ENCODE peak calls at places on chromosomes 3 and 15, in seven cellular contexts. Z is NT2/D1, T is iPS DF 6.9, O is adipocyte, B is astrocyte of the spinal cord, P is GM06990, M is colonic mucosa. G is an unnamed sample.

GRCh38 chr15:60363024-60363674 is 34.6 kb downstream of the ANXA2 start:
- DNase-seq in B (peak), P (no peak), M (no peak), Z (no peak), O (no peak), T (no peak), G (no peak)

GRCh38 chr3:11136871-11137626 is 17.2 kb upstream of the HRH1 start:
- DNase-seq in O (peak), B (peak), Z (no peak), P (no peak), T (no peak), M (no peak), G (peak)

GRCh38 chr3:130480736-130481135 is 36.2 kb upstream of the COL6A6 start:
- DNase-seq in T (peak), O (peak), B (peak), P (no peak), M (no peak), Z (peak), G (peak)

GRCh38 chr15:101675796-101676582 is 23.8 kb upstream of the TM2D3 start:
- DNase-seq in T (no peak), Z (no peak), P (peak), B (peak), M (no peak), O (peak), G (no peak)

GRCh38 chr3:108528459-108529231 is 18.2 kb upstream of the MYH15 start:
- DNase-seq in B (no peak), O (no peak), M (no peak), P (peak), T (no peak), Z (no peak), G (no peak)

GRCh38 chr3:82163907-82164520 is 402.6 kb upstream of the GBE1 start:
- DNase-seq in B (peak), P (no peak), T (no peak), M (no peak), Z (peak), O (peak), G (peak)

GRCh38 chr15:89907289-89907688 is 5.5 kb downstream of the ARPIN start:
- DNase-seq in P (no peak), M (no peak), O (no peak), Z (no peak), B (no peak), T (no peak), G (no peak)

GRCh38 chr3:134822065-134822464 is 27.0 kb downstream of the EPHB1 start:
- DNase-seq in O (no peak), Z (no peak), B (no peak), T (no peak), P (no peak), M (no peak), G (no peak)

GRCh38 chr3:89360155-89360554 is 252.7 kb downstream of the EPHA3 start:
- DNase-seq in M (no peak), P (no peak), B (peak), T (no peak), O (peak), Z (no peak), G (no peak)

GRCh38 chr3:42504334-42505202 is 2.1 kb downstream of the VIPR1 start:
- DNase-seq in T (no peak), M (peak), Z (no peak), B (no peak), O (no peak), P (no peak), G (no peak)

GRCh38 chr15:71931261-71931660 is 120.9 kb downstream of the NR2E3 start:
- DNase-seq in T (no peak), P (no peak), O (no peak), Z (no peak), B (no peak), M (no peak), G (no peak)

DNA sequence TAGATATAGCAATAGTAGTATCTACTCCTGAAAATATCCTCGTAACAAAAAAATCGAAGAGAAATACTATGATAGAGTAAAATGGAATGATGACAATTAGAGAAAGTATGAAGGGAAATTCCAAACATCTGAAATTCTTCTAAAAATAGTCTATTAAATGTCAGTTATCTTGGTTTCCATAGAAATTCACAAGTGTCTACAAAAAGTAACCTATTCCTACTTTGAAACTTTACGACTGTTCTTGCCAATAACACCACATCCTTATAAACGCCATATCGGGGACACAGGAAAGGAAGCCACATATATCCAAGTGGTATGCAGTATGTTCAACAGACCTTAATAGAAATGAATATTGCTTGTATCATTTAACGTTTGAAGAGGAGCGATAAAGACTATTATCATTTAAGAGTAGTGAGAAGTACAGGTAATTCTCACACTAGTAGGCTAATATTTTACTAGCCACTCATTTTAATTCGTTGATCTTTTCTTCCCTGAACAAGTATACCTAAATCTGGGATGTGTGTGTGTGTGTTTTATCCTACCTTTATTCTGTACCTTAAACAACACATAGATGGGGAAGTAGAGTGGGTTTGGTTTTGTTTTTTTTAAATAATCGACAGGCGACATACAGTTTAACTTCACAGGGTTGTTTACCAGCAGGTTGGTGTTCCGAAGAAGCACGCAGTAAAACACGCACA is 1.2 kb downstream of the GPR176 start:
- DNase-seq in T (no peak), Z (no peak), M (no peak), B (peak), O (peak), P (no peak), G (no peak)
- H3K4me3 ChIP-seq in T (peak), Z (no peak), M (no peak), B (peak), O (peak), P (no peak), G (no peak)

GRCh38 chr15:31362121-31362520 is 35.5 kb downstream of the KLF13 start:
- DNase-seq in P (no peak), T (no peak), Z (no peak), B (no peak), M (no peak), O (no peak), G (no peak)

GRCh38 chr15:31362886-31363285 is 36.3 kb downstream of the KLF13 start:
- DNase-seq in P (no peak), M (no peak), O (no peak), T (no peak), Z (no peak), B (no peak), G (no peak)

GRCh38 chr15:31360843-31361763 is 34.5 kb downstream of the KLF13 start:
- DNase-seq in M (peak), Z (no peak), O (no peak), P (peak), T (no peak), B (no peak), G (peak)

GRCh38 chr15:31360158-31360561 is 33.5 kb downstream of the KLF13 start:
- DNase-seq in Z (no peak), P (no peak), B (no peak), O (no peak), T (no peak), M (no peak), G (no peak)

DNA sequence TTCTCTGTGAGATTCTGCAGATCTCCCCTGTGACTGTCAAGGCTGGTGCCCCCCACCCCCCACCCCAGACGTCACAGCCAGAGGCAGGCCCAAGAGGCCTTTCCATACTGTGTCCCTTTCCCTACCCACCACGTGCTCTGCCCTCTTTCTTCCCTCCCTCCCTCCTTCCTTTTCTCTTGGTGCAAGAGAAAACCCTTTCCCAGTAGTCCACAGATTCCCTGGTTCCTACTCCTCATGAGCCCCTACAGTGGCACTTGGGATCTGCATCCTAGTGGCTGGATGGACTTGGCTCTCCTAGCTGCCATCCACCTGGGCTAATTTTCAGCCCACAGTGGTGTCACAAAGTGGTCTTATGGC is 35.1 kb downstream of the KLF13 start:
- DNase-seq in T (no peak), Z (no peak), B (no peak), O (no peak), P (no peak), M (no peak), G (no peak)
- H3K4me3 ChIP-seq in T (no peak), Z (no peak), B (no peak), O (no peak), P (no peak), M (no peak), G (peak)

GRCh38 chr3:132469326-132469725 is 52.0 kb downstream of the DNAJC13 start:
- DNase-seq in O (no peak), P (no peak), Z (no peak), B (no peak), T (no peak), M (no peak), G (no peak)

GRCh38 chr3:132461544-132461943 is 44.2 kb downstream of the DNAJC13 start:
- DNase-seq in O (no peak), T (no peak), M (no peak), B (no peak), P (no peak), Z (no peak), G (no peak)

GRCh38 chr3:132464066-132464465 is 46.8 kb downstream of the DNAJC13 start:
- DNase-seq in M (no peak), P (no peak), O (peak), T (no peak), B (peak), Z (no peak), G (no peak)
- H3K4me3 ChIP-seq in M (no peak), P (no peak), O (no peak), T (no peak), B (no peak), Z (no peak), G (no peak)

DNA sequence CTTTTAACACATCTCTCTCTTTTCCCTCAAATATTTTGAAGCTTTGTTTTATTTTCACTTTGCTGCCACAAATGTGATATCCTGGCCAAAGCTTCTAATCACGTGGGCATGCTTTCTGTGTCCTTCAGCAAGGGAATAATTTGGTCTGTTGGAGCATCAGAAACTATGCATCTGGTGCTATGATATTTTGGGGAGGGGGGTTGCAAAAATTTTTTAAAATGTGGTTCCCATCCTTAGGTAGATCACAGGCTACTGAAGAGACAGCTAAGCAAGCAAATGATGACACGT is 254.3 kb downstream of the GAP43 start:
- DNase-seq in Z (no peak), P (no peak), M (no peak), B (no peak), O (no peak), T (no peak), G (no peak)
- H3K4me3 ChIP-seq in Z (no peak), P (no peak), M (no peak), B (no peak), O (peak), T (no peak), G (no peak)

GRCh38 chr3:30631237-30631961 is 25.0 kb downstream of the TGFBR2 start:
- DNase-seq in M (no peak), O (no peak), T (no peak), P (no peak), Z (no peak), B (no peak), G (peak)

GRCh38 chr3:30633718-30634117 is 27.3 kb downstream of the TGFBR2 start:
- DNase-seq in P (no peak), B (no peak), Z (no peak), O (no peak), M (no peak), T (no peak), G (no peak)

GRCh38 chr3:30630238-30631030 is 24.0 kb downstream of the TGFBR2 start:
- DNase-seq in T (no peak), Z (no peak), M (no peak), P (no peak), O (no peak), B (no peak), G (no peak)

GRCh38 chr3:30632065-30632464 is 25.7 kb downstream of the TGFBR2 start:
- DNase-seq in P (no peak), O (peak), M (no peak), T (no peak), Z (no peak), B (no peak), G (no peak)

DNA sequence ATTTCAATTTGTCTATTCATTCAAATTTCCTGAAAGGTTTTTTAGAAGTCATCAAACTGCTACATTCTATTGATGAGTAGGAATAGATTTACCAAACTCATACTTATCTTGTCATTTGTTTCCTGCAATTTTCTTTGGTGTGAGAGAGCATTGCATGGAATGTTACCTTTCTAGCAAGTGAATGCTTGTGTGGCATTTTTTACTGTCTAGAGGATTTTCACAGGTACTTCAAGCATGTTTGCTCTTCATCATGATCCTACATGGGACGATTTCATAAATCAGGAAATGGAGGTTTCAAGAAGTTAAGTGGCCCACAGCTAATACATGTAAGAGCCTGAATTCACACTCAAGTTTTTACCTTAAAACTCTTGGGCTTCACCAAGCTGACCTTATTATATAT is 26.1 kb downstream of the TGFBR2 start:
- DNase-seq in M (no peak), Z (no peak), T (no peak), P (no peak), B (no peak), O (no peak), G (no peak)
- H3K4me3 ChIP-seq in M (no peak), Z (no peak), T (no peak), P (no peak), B (no peak), O (no peak), G (no peak)

GRCh38 chr15:78620021-78620838 is 566 bp downstream of the CHRNA3 start:
- DNase-seq in O (peak), M (no peak), T (no peak), B (no peak), Z (peak), P (no peak), G (no peak)

GRCh38 chr15:78620839-78621421 is at the start of gene CHRNA3:
- DNase-seq in M (no peak), B (no peak), T (no peak), P (no peak), O (no peak), Z (no peak), G (no peak)

GRCh38 chr15:78618490-78618934 is 2.3 kb downstream of the CHRNA3 start:
- DNase-seq in P (peak), M (peak), B (peak), Z (peak), O (peak), T (peak), G (peak)

GRCh38 chr15:78618064-78618463 is 2.7 kb downstream of the CHRNA3 start:
- DNase-seq in T (no peak), Z (no peak), P (no peak), B (no peak), O (no peak), M (no peak), G (no peak)

DNA sequence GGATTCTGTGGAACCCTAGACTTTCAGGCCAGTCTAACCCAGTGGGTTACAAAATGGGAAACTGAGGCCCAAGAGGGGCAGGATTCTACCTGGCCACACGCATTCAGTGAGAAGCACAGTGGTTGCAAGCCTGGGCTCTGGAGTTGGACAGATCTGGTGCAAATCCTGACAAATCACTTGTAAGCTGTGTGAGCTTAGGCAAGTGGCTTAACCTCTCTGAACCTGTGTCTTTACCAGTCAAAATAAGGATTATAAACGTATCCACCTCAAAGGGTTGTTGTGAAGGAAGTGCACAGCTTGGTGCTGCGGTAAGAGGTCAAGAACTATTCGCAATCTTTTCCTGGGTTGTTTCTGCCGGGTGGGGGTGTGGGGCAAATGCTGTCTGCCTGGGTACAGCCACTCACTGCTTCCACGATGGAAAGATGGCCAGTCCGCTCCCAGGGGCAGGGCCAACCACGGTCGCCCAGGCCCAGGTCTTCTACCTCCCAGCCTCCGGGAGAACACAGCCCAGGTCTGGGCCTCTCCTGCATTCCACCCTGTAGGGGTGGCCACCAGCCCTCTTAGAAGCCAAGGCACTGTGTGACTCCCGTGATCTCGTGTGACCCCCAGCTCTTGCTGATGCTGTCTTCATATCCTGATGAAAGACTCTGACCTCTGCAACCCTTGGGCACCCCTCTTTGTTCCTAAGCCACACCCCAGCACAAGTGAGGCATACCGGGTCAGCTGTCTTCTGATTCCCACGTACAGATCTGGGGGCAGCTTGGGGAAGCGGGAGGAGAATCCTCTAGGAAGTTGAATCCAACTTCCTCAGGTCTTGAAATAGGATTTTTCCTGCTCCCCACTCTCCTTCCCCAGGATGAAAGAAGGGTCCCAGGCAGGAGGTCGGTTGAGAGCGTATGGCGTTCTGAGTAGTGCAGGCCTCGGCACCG is 1.5 kb downstream of the CHRNA3 start:
- DNase-seq in P (no peak), T (no peak), O (no peak), M (no peak), Z (no peak), B (no peak), G (no peak)
- H3K4me3 ChIP-seq in P (no peak), T (peak), O (no peak), M (no peak), Z (peak), B (no peak), G (peak)

DNA sequence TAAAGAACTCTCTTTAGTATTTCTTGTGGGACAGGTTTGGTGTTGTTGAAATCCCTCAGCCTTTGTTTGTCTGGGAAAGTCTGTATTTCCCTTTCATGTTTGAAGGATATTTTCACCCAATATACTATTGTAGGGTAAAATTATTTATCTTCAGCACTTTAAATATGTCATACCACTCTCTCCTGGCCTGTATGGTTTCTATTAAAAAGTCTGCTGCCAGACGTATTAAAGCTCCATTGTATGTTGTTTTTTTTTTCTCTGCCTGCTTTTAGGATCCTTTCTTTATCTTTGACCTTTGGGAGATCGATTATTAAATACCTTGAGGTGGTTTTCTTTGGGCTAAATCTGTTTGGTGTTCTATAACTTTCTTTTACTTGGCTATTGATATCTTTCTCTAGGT is 119.0 kb upstream of the TBC1D5 start:
- DNase-seq in B (no peak), P (no peak), O (no peak), M (no peak), T (no peak), Z (no peak), G (no peak)
- H3K4me3 ChIP-seq in B (no peak), P (no peak), O (no peak), M (no peak), T (no peak), Z (peak), G (no peak)

GRCh38 chr3:152204218-152204617 is 64.5 kb upstream of the MBNL1 start:
- DNase-seq in P (no peak), M (no peak), Z (no peak), T (no peak), O (no peak), B (no peak), G (no peak)
- H3K4me3 ChIP-seq in P (peak), M (no peak), Z (no peak), T (no peak), O (peak), B (no peak), G (no peak)

GRCh38 chr15:37765809-37766208 is 168.6 kb upstream of the TMCO5A start:
- DNase-seq in P (no peak), B (peak), M (peak), Z (no peak), T (no peak), O (no peak), G (peak)
- H3K4me3 ChIP-seq in P (no peak), B (no peak), M (no peak), Z (no peak), T (no peak), O (no peak), G (no peak)

DNA sequence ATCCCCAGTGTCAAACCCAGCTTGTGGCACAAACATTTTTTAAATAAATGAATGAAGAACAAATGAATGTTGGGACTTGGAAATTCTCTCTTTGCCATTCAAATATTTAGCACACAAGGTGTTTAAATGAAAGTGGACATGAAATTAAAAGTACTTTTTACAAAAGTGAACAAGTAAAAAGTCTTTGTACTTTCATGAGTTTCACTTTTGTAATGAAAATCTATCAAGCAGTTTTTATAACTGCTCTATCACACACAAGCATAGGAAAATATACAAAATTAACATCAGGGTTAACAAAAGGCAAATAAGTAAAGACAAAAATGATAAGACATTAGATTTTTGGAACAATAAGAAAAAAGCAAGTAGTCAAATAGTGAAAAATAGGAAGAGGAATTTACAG is 83.9 kb upstream of the ARL6 start:
- DNase-seq in T (no peak), M (no peak), P (no peak), O (no peak), Z (no peak), B (no peak), G (no peak)
- H3K4me3 ChIP-seq in T (no peak), M (no peak), P (no peak), O (no peak), Z (no peak), B (no peak), G (no peak)

G was measured in Jurkat, Clone E6-1.